ENCODE peak calls at places on chromosomes 7 and 10, in nine cellular contexts. J is ovary, Z is NB4, R is tibial nerve, B is foreskin fibroblast, L is Panc1, V is heart left ventricle, P is neural progenitor cell, M is spleen. K is an unnamed sample.

GRCh38 chr10:31059323-31059722 is 27.7 kb upstream of the ZNF438 start:
- DNase-seq in J (no peak), Z (no peak), R (no peak), B (no peak), L (no peak), V (no peak), P (no peak), M (no peak), K (no peak)

GRCh38 chr10:96271017-96271815 is at the start of gene BLNK:
- DNase-seq in J (no peak), Z (no peak), R (peak), B (peak), L (no peak), V (peak), P (no peak), M (peak), K (no peak)

GRCh38 chr7:22350466-22351328 is 6.3 kb downstream of the RAPGEF5 start:
- DNase-seq in J (no peak), Z (no peak), R (no peak), B (peak), L (no peak), V (no peak), P (no peak), M (no peak), K (peak)

GRCh38 chr10:79223346-79224048 is 123.8 kb upstream of the PPIF start:
- DNase-seq in J (peak), Z (peak), R (peak), B (no peak), L (no peak), V (peak), P (peak), M (no peak), K (no peak)

GRCh38 chr10:34486008-34486407 is 329.1 kb downstream of the PARD3 start:
- DNase-seq in J (no peak), Z (no peak), R (no peak), B (no peak), L (no peak), V (no peak), P (no peak), M (no peak), K (no peak)

GRCh38 chr7:159126496-159127345 is 17.9 kb downstream of the VIPR2 start:
- DNase-seq in J (no peak), Z (no peak), R (no peak), B (no peak), L (no peak), V (peak), P (no peak), M (peak), K (no peak)

GRCh38 chr7:112168915-112169314 is 37.3 kb downstream of the DOCK4 start:
- DNase-seq in J (no peak), Z (no peak), R (no peak), B (no peak), L (no peak), V (no peak), P (no peak), M (no peak), K (no peak)

GRCh38 chr7:77680266-77680665 is 16.0 kb upstream of the RSBN1L start:
- DNase-seq in J (no peak), Z (no peak), R (no peak), B (peak), L (no peak), V (no peak), P (no peak), M (no peak), K (no peak)

GRCh38 chr10:119191881-119192280 is 13.3 kb upstream of the PRDX3 start:
- DNase-seq in J (no peak), Z (no peak), R (no peak), B (no peak), L (no peak), V (no peak), P (no peak), M (no peak), K (no peak)

GRCh38 chr7:30549933-30550493 is 44.7 kb upstream of the GARS1 start:
- DNase-seq in J (no peak), Z (peak), R (no peak), B (peak), L (no peak), V (no peak), P (peak), M (no peak), K (no peak)

GRCh38 chr10:113619401-113619800 is 44.4 kb downstream of the NRAP start:
- DNase-seq in J (no peak), Z (no peak), R (no peak), B (no peak), L (no peak), V (no peak), P (no peak), M (no peak), K (no peak)

GRCh38 chr7:15007507-15007906 is 105.0 kb upstream of the DGKB start:
- DNase-seq in J (no peak), Z (peak), R (no peak), B (peak), L (no peak), V (no peak), P (peak), M (no peak), K (no peak)

GRCh38 chr7:140752533-140752932 is 56.0 kb downstream of the NDUFB2 start:
- DNase-seq in J (no peak), Z (peak), R (no peak), B (no peak), L (no peak), V (no peak), P (no peak), M (no peak), K (no peak)

GRCh38 chr10:131817866-131818509 is 82.8 kb upstream of the PPP2R2D start:
- DNase-seq in J (no peak), Z (no peak), R (no peak), B (no peak), L (no peak), V (peak), P (no peak), M (no peak), K (no peak)

GRCh38 chr7:43942997-43943701 is 16.9 kb downstream of the UBE2D4 start:
- DNase-seq in J (no peak), Z (no peak), R (no peak), B (no peak), L (no peak), V (no peak), P (peak), M (no peak), K (no peak)

GRCh38 chr7:69070476-69070875 is 527.8 kb upstream of the AUTS2 start:
- DNase-seq in J (no peak), Z (no peak), R (no peak), B (no peak), L (no peak), V (no peak), P (no peak), M (no peak), K (no peak)

GRCh38 chr7:154178890-154179289 is 126.7 kb downstream of the DPP6 start:
- DNase-seq in J (no peak), Z (no peak), R (no peak), B (no peak), L (no peak), V (no peak), P (no peak), M (no peak), K (no peak)

GRCh38 chr10:104441601-104442000 is 88.0 kb downstream of the CFAP58 start:
- DNase-seq in J (no peak), Z (peak), R (no peak), B (peak), L (no peak), V (no peak), P (no peak), M (no peak), K (peak)

GRCh38 chr7:99021941-99022560 is 121.9 kb downstream of the SMURF1 start:
- DNase-seq in J (peak), Z (no peak), R (no peak), B (peak), L (no peak), V (no peak), P (no peak), M (no peak), K (no peak)

GRCh38 chr7:2029211-2029905 is 203.4 kb downstream of the MAD1L1 start:
- DNase-seq in J (no peak), Z (no peak), R (no peak), B (no peak), L (no peak), V (no peak), P (no peak), M (peak), K (no peak)

GRCh38 chr7:18873674-18874341 is 243.6 kb downstream of the TWIST1 start:
- DNase-seq in J (no peak), Z (no peak), R (no peak), B (peak), L (no peak), V (no peak), P (peak), M (no peak), K (peak)

GRCh38 chr10:132111121-132111731 is 45.5 kb downstream of the JAKMIP3 start:
- DNase-seq in J (peak), Z (no peak), R (no peak), B (no peak), L (no peak), V (peak), P (no peak), M (peak), K (no peak)

GRCh38 chr7:123747089-123747488 is 1.7 kb downstream of the WASL start:
- DNase-seq in J (no peak), Z (peak), R (no peak), B (no peak), L (no peak), V (no peak), P (no peak), M (no peak), K (no peak)

GRCh38 chr10:28906934-28907333 is 229.6 kb downstream of the BAMBI start:
- DNase-seq in J (no peak), Z (no peak), R (no peak), B (no peak), L (no peak), V (no peak), P (no peak), M (no peak), K (no peak)

GRCh38 chr10:110007171-110007700 is 548 bp upstream of the ADD3 start:
- DNase-seq in J (no peak), Z (no peak), R (no peak), B (peak), L (no peak), V (no peak), P (no peak), M (no peak), K (no peak)

GRCh38 chr10:112271982-112272381 is 11.2 kb upstream of the TECTB start:
- DNase-seq in J (no peak), Z (no peak), R (no peak), B (peak), L (no peak), V (no peak), P (no peak), M (no peak), K (peak)

GRCh38 chr7:106346167-106346677 is 61.4 kb upstream of the NAMPT start:
- DNase-seq in J (no peak), Z (no peak), R (no peak), B (peak), L (no peak), V (no peak), P (no peak), M (no peak), K (no peak)

GRCh38 chr7:94509264-94509878 is at the start of gene CASD1:
- DNase-seq in J (peak), Z (peak), R (no peak), B (peak), L (no peak), V (peak), P (no peak), M (no peak), K (no peak)

GRCh38 chr7:143988986-143989745 is 11.0 kb upstream of the OR6B1 start:
- DNase-seq in J (no peak), Z (no peak), R (no peak), B (no peak), L (no peak), V (no peak), P (no peak), M (no peak), K (no peak)

GRCh38 chr10:79057481-79058275 is 11.1 kb upstream of the ZMIZ1 start:
- DNase-seq in J (peak), Z (no peak), R (no peak), B (no peak), L (no peak), V (no peak), P (no peak), M (peak), K (no peak)

GRCh38 chr10:36583690-36584089 is 541.7 kb upstream of the ANKRD30A start:
- DNase-seq in J (no peak), Z (no peak), R (no peak), B (no peak), L (no peak), V (no peak), P (no peak), M (no peak), K (no peak)

GRCh38 chr7:81285142-81285871 is 366.5 kb upstream of the SEMA3C start:
- DNase-seq in J (no peak), Z (no peak), R (no peak), B (peak), L (no peak), V (no peak), P (no peak), M (no peak), K (peak)

GRCh38 chr10:34555653-34556052 is 259.4 kb downstream of the PARD3 start:
- DNase-seq in J (no peak), Z (no peak), R (no peak), B (no peak), L (no peak), V (no peak), P (no peak), M (no peak), K (no peak)

GRCh38 chr7:117937049-117937448 is 63.8 kb upstream of the CTTNBP2 start:
- DNase-seq in J (no peak), Z (no peak), R (no peak), B (no peak), L (no peak), V (no peak), P (no peak), M (no peak), K (no peak)

DNA sequence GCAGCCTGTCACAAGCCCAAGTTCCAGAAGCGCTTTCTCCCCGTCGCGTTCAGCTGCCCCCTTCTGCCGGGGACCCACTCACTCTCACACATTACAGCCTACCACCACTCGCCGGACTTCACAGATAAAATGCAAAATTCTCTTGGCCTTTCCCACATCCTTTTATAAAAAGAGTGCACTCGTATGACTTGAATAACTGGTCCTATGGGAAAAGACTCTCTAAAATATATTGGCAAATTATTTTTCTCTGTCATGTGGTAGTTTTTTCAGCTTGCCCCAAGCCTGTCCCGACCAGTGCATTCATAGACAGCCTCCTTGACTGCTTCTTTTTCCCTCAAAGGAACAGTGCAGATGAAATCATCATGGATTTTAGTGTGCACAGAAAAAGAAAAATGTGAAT is 1.3 kb downstream of the INHBA start:
- DNase-seq in J (no peak), Z (no peak), R (no peak), B (no peak), L (no peak), V (no peak), P (peak), M (no peak), K (no peak)
- H3K4me3 ChIP-seq in J (no peak), Z (no peak), R (no peak), B (peak), L (no peak), V (peak), P (peak), M (no peak), K (peak)

DNA sequence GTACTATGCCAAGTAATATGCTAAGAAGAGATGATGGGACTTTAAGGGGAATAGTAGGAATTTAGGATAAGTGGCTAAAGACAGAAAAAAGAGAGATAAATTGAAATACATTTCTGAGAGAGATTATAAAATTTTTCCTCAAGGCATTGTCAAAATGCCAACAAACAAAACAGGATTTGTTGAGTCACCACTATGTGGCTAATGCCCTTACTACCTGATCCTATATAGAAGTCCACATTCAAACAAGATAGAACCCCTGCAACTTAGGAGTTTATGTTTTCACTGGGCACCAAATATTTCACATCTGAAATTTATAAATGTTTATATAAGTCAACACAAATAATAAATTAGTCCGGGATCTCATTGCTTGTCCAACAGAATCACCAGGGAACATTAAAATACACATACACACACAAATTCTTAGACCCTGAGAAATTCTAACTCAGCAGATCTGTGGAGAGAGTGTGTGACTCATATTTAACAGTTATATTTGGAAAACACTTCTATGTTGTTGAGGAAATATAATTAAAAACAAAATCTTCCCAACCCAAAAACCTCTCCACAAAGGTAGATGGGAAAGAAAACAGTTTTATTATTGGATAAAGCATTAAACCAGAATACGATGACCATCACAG is 154.3 kb downstream of the PPP1R3A start:
- DNase-seq in J (no peak), Z (no peak), R (no peak), B (no peak), L (no peak), V (no peak), P (no peak), M (no peak), K (no peak)
- TF ChIP-seq CTCF in J (no peak), Z (no peak), R (no peak), B (no peak), L (no peak), V (no peak), P (no peak), M (no peak), K (no peak)

GRCh38 chr7:25496394-25497103 is 268.3 kb upstream of the NPVF start:
- DNase-seq in J (no peak), Z (peak), R (no peak), B (no peak), L (no peak), V (no peak), P (no peak), M (no peak), K (no peak)
- H3K4me3 ChIP-seq in J (no peak), Z (peak), R (no peak), B (no peak), L (no peak), V (no peak), P (no peak), M (no peak), K (no peak)

DNA sequence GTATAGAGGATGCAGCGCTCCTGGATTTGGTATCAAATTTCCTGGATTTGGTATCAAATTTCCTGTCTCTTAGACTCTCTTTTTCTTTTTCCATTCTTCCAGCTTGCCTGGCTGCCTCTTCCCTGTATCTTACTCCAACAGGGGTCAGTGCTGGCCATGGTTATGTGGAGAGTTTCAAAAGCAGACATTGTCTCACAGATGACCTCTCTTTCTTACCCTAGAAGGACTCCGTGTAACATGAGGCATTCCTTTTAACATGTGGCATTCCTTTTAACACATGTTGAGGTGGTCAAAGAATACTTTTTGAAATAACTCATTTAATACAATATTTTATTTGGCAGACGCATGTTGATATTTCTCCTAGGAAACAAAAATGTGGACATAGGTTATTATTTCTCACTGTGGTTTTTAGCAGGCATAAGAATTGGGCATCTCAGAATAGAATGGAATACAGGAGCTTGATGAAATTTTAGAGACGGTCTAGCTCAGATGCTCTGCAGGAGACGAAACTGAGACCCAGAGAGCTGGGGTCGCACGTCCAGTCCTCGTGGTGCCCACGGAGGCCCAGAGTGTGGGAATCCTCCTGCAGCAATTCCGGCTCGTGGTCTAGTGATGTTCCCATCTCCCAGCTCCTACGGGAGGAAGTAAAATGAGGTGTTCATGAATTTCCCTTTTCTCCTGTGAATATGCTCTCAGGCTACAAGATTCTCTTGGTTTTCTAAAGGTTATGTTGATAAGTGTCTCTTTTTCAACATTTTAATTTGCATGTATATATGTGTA is 59.6 kb upstream of the PITRM1 start:
- DNase-seq in J (no peak), Z (no peak), R (no peak), B (peak), L (no peak), V (no peak), P (no peak), M (no peak), K (peak)
- TF ChIP-seq CTCF in J (no peak), Z (no peak), R (no peak), B (no peak), L (no peak), V (no peak), P (peak), M (no peak), K (peak)